ENCODE peak calls at places on chromosome 18, in six cellular contexts. Z, Y, X, A, T and N are unnamed samples.

GRCh38 chr18:62784338-62784965 is 69.1 kb downstream of the PHLPP1 start:
- DNase-seq in Z (no peak), A (peak; percentile 53), T (no peak), Y (peak; percentile 25), X (no peak), N (no peak)

GRCh38 chr18:7467708-7468466 is 99.2 kb upstream of the PTPRM start:
- DNase-seq in X (no peak), Z (no peak), A (no peak), Y (peak; percentile 27), T (peak; percentile 20), N (no peak)

GRCh38 chr18:48028081-48028480 is 97.6 kb upstream of the SMAD2 start:
- DNase-seq in Z (no peak), Y (no peak), X (no peak), T (no peak), A (no peak), N (no peak)

GRCh38 chr18:54717673-54718435 is 110.4 kb upstream of the RAB27B start:
- DNase-seq in Y (no peak), X (no peak), A (peak; percentile 32), Z (peak; percentile 19), T (no peak), N (peak; percentile 65)

GRCh38 chr18:45783097-45784075 is 42.1 kb upstream of the SIGLEC15 start:
- DNase-seq in T (no peak), A (peak; percentile 55), Y (peak; percentile 78), Z (no peak), X (no peak), N (no peak)

GRCh38 chr18:10089881-10090280 is 176.1 kb downstream of the VAPA start:
- DNase-seq in Y (no peak), A (no peak), X (no peak), Z (no peak), T (no peak), N (peak; percentile 3)

GRCh38 chr18:8834837-8835236 is 129.5 kb downstream of the MTCL1 start:
- DNase-seq in A (no peak), X (no peak), Z (no peak), Y (no peak), T (no peak), N (no peak)

GRCh38 chr18:28163201-28163778 is 13.6 kb downstream of the CDH2 start:
- DNase-seq in Z (no peak), Y (peak; percentile 84), X (no peak), T (no peak), A (peak; percentile 74), N (no peak)

GRCh38 chr18:13376841-13377351 is 158.3 kb downstream of the LDLRAD4 start:
- DNase-seq in T (no peak), X (no peak), Z (no peak), Y (no peak), A (no peak), N (peak; percentile 86)

GRCh38 chr18:54528942-54529376 is 62.1 kb upstream of the DYNAP start:
- DNase-seq in T (no peak), A (no peak), Y (no peak), Z (no peak), X (no peak), N (no peak)

DNA sequence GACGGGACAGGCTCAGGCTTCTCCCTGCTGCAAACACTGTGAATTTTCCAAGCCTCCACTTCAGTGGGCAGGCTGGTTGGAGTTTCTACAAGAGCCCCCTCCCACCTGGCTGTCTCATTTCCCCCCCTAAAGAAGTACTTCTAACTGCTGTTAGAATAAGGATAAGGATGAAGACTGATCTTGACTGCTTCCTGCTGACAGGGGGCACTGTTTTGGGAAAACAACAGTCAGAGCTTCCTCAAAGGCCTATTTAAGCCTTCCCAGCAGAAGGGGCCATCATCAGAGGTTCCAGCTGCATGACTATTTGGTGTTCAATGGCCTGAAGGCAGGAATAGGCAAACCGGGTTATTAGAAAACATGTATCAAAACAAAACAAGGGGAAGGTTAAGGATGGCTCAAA is 1162.8 kb downstream of the DSC3 start:
- DNase-seq in Z (no peak), Y (no peak), X (no peak), A (no peak), T (no peak), N (no peak)
- TF ChIP-seq CTCF in Z (no peak), Y (no peak), X (no peak), A (no peak), T (peak; percentile 16), N (no peak)

DNA sequence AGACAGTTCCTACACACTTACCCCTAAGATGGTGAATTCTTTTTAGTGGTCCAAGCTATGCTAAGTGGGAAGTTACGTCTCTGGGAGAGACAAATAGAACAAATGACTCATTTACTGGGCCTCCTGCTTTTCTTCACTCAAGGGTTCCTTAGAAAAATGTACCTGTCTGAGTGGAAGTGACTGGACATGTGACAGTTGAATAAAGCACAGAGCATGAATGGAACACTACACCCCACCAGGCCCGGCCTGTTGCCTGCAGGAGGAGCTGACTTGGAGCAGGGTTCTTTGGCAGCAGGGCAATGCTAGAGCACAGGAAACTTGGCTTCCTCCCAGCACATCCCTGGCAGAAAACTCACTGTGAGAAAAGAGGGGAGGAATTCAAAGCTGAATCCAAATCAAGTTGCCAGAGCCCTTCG is 451.0 kb upstream of the SETBP1 start:
- DNase-seq in X (no peak), T (no peak), Y (peak; percentile 1), Z (peak; percentile 10), A (peak; percentile 20), N (no peak)
- TF ChIP-seq CTCF in X (no peak), T (no peak), Y (no peak), Z (no peak), A (no peak), N (no peak)

DNA sequence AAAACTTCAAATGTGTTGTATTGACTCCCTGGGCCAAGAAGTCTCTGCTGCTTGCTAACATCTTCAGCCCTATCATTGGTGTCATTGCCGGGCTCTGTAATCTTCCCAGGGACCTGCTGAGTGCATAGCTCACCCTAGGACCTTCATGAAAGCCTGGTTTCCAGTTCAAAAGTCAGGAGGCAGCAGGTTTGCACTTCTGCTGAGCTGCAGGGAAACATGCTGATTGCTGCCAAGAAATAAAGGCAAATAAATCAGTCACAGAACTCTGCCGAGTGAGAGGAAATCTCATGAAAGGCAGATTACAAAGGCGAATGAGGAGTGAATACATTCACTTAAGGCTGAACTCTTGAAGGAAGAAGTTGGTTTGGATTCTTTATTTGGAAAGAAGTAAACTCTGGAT is 1947.6 kb upstream of the CELF4 start:
- DNase-seq in A (no peak), X (no peak), Z (no peak), T (no peak), Y (no peak), N (no peak)
- TF ChIP-seq CTCF in A (no peak), X (no peak), Z (no peak), T (no peak), Y (no peak), N (no peak)

DNA sequence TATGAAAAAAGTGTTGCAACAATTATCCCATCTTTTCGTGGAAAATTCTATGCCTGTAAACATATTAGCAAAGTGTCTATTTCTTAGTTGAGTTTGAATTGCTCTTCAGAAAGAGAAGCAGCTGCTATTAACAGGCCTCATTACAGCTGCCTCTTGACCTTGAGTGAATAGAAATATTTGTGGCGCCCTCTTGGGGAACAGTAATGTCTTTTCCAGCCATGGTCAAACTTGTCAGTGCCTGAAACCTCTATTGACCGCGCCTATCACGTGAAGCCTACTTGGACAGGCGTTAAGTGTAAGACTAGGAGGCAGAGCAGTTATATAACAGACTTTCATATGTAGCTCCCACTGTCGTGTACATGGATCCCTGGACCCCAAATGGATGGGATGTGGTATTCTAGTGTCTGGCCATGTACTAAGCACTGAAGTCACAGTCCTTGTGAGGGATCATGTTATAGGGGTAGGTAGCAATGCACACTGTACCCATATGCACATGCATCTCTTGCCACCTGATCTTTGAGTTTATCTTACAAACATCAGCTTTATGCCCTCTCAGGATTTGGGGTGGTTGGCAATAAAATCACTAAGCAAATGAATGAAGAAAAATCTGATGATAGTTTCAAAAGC is 245.0 kb downstream of the PTGR3 start:
- DNase-seq in A (peak; percentile 76), X (no peak), T (peak; percentile 9), Y (peak; percentile 56), Z (peak; percentile 38), N (no peak)
- TF ChIP-seq CTCF in A (peak; percentile 52), X (peak; percentile 34), T (peak; percentile 35), Y (peak; percentile 51), Z (peak; percentile 29), N (peak; percentile 23)

DNA sequence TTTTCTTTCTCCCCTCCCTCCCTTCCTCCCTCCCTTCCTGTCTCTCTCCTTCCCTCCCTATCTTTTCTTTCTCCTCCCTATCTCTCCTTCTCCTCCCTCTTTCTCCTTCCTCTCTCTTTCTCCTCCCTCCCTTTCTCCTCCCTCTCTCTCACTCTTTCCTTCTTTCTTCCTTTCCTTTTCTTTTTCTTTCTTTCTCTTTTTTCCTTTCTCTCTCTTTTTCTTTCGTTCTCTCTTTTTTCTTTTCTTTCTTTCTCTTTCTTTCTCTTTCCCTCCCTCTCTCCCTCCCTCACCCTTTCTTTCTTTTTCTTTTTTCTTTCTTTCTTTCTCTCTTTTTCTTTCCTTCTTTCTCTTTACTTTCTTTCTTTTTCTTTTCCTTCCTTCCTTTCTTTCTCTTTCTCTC is 169.7 kb upstream of the LINC00305 start:
- DNase-seq in Y (no peak), X (no peak), A (no peak), T (no peak), Z (no peak), N (no peak)
- TF ChIP-seq CTCF in Y (no peak), X (no peak), A (no peak), T (no peak), Z (no peak), N (no peak)

GRCh38 chr18:22408059-22408458 is 9.7 kb downstream of the CTAGE1 start:
- DNase-seq in T (no peak), Y (no peak), A (no peak), X (no peak), Z (no peak), N (peak; percentile 2)
- TF ChIP-seq CTCF in T (peak; percentile 19), Y (no peak), A (peak; percentile 33), X (no peak), Z (peak; percentile 5), N (no peak)

DNA sequence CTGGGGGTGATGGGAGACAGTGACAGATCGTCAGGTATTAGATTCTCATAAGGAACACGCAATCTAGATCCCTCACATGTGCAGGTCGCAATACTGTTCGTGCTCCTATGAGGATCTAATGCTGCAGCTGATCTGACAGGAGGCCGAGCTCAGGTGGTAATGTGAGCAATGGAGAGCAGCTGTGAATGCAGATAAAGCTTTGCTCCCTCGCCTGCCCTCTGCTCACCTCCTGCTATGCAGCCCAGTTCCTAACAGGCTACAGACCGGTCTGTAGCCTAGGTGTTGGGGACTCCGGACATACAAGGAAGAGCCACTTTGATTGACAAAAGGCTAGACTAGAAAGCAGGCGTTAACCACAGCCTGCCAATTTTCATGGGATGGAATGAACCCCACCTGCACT is 183.6 kb upstream of the TMEM200C start:
- DNase-seq in Y (no peak), T (no peak), Z (no peak), X (no peak), A (no peak), N (no peak)
- TF ChIP-seq CTCF in Y (no peak), T (no peak), Z (no peak), X (no peak), A (no peak), N (no peak)

DNA sequence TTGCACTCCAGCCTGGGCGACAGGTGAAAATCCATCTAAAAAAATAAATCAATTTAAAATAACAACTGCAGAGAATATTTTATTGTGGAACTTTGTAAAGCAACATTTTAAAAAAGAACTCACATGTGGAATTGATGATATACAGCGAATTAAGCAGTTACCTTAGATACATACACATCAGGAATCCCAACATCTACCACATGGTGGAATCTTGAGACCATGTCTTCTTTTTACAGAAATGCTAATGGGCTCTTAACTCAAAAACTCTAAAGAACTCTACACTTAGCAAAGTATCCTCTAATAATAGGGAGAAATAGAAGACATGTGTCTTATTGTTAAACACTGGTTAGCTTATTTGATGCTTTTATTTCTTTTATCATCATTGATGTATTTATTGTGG is 373.6 kb downstream of the CDH7 start:
- DNase-seq in T (no peak), Y (no peak), X (no peak), A (peak; percentile 7), Z (no peak), N (no peak)
- TF ChIP-seq CTCF in T (no peak), Y (no peak), X (peak; percentile 35), A (no peak), Z (peak; percentile 53), N (no peak)